ENCODE peak calls at places on chromosomes 6 and 20, in ten cellular contexts. Z, N, J, Y, Q, K, I, R, H and P are unnamed samples.

GRCh38 chr20:57291003-57291402 is 24.6 kb upstream of the BMP7 start:
- DNase-seq in Z (no peak), Y (no peak), I (no peak), H (no peak), N (no peak), K (no peak), R (no peak), Q (no peak), J (no peak), P (no peak)

GRCh38 chr6:115721564-115721963 is 339.1 kb downstream of the FRK start:
- DNase-seq in R (no peak), Q (no peak), J (no peak), Z (no peak), N (no peak), K (no peak), I (no peak), H (no peak), Y (no peak), P (no peak)

GRCh38 chr6:142013875-142014495 is 118.7 kb upstream of the GJE1 start:
- DNase-seq in H (no peak), Q (no peak), K (no peak), R (no peak), N (no peak), Y (no peak), Z (no peak), I (no peak), J (no peak), P (no peak)

GRCh38 chr6:163485388-163485851 is 70.9 kb downstream of the QKI start:
- DNase-seq in Y (no peak), K (no peak), N (no peak), H (no peak), Z (no peak), J (no peak), R (peak), I (no peak), Q (no peak), P (no peak)

GRCh38 chr6:105107207-105107606 is 72.6 kb downstream of the POPDC3 start:
- DNase-seq in I (no peak), J (no peak), N (no peak), R (no peak), Q (no peak), Y (no peak), Z (no peak), H (no peak), K (no peak), P (no peak)

GRCh38 chr6:100999034-100999597 is 118.0 kb upstream of the ASCC3 start:
- DNase-seq in I (no peak), H (no peak), Q (no peak), K (no peak), R (no peak), N (no peak), Z (no peak), Y (no peak), J (no peak), P (no peak)

GRCh38 chr6:24131751-24132150 is 5.7 kb downstream of the NRSN1 start:
- DNase-seq in R (no peak), K (no peak), Y (no peak), Z (no peak), J (no peak), I (no peak), H (no peak), N (no peak), Q (no peak), P (no peak)

GRCh38 chr6:14612016-14612415 is 494.4 kb downstream of the CD83 start:
- DNase-seq in R (no peak), J (no peak), N (no peak), Q (no peak), K (peak), I (no peak), Y (no peak), Z (no peak), H (no peak), P (no peak)

GRCh38 chr20:3995067-3995748 is 20.1 kb downstream of the RNF24 start:
- DNase-seq in Y (no peak), I (no peak), Z (no peak), J (no peak), Q (no peak), K (peak), H (no peak), R (no peak), N (no peak), P (no peak)

GRCh38 chr20:58512808-58513552 is 2.2 kb downstream of the APCDD1L start:
- DNase-seq in Q (no peak), I (no peak), J (no peak), R (no peak), H (no peak), N (no peak), Y (no peak), Z (no peak), K (no peak), P (no peak)

GRCh38 chr20:57622201-57622570 is 2.0 kb upstream of the ZBP1 start:
- DNase-seq in K (no peak), Y (no peak), Z (no peak), J (no peak), R (no peak), I (no peak), H (no peak), N (no peak), Q (no peak), P (no peak)

GRCh38 chr6:74731204-74731603 is 474.6 kb downstream of the COL12A1 start:
- DNase-seq in K (no peak), R (no peak), H (no peak), J (peak), Z (no peak), I (no peak), Y (no peak), Q (no peak), N (no peak), P (no peak)

GRCh38 chr6:110618591-110619267 is 142.3 kb upstream of the SLC22A16 start:
- DNase-seq in J (no peak), Y (no peak), N (no peak), R (no peak), I (no peak), K (peak), H (no peak), Q (no peak), Z (no peak), P (no peak)

GRCh38 chr6:167510648-167511047 is 185.8 kb downstream of the TTLL2 start:
- DNase-seq in Q (no peak), J (no peak), Z (no peak), I (no peak), H (no peak), Y (no peak), N (no peak), K (no peak), R (no peak), P (no peak)

GRCh38 chr6:33297956-33298772 is 578 bp downstream of the RGL2 start:
- DNase-seq in Y (peak), I (peak), K (no peak), N (peak), Q (peak), J (no peak), H (peak), R (peak), Z (peak), P (no peak)

GRCh38 chr6:70847685-70848084 is 109.2 kb downstream of the B3GAT2 start:
- DNase-seq in Y (no peak), I (no peak), K (no peak), Z (no peak), R (no peak), N (no peak), H (no peak), J (no peak), Q (no peak), P (no peak)

GRCh38 chr6:122476131-122476530 is 4.5 kb upstream of the SERINC1 start:
- DNase-seq in Z (no peak), Y (no peak), R (peak), N (no peak), I (no peak), Q (no peak), K (peak), J (no peak), H (no peak), P (no peak)

GRCh38 chr20:38889792-38890496 is 36.3 kb upstream of the FAM83D start:
- DNase-seq in H (no peak), R (peak), K (no peak), Z (no peak), J (no peak), Y (no peak), I (no peak), Q (peak), N (no peak), P (no peak)

GRCh38 chr6:7107578-7108195 is at the start of gene RREB1:
- DNase-seq in R (peak), H (peak), J (no peak), Z (peak), K (peak), Q (peak), Y (peak), I (peak), N (peak), P (no peak)

GRCh38 chr20:46172961-46173536 is 54.9 kb downstream of the CD40 start:
- DNase-seq in J (no peak), Q (no peak), N (no peak), H (no peak), Y (no peak), K (no peak), Z (no peak), R (no peak), I (no peak), P (no peak)

GRCh38 chr6:28251648-28252506 is at the start of gene ZKSCAN4:
- DNase-seq in H (peak), N (peak), R (peak), Y (peak), J (peak), Z (peak), Q (peak), K (peak), I (peak), P (peak)

GRCh38 chr6:78436335-78436734 is 431.0 kb upstream of the IRAK1BP1 start:
- DNase-seq in N (no peak), Z (no peak), R (no peak), H (no peak), I (no peak), Q (peak), J (no peak), Y (no peak), K (peak), P (no peak)

GRCh38 chr6:26196846-26197683 is 109.8 kb downstream of the HFE start:
- DNase-seq in Y (peak), R (peak), N (peak), H (peak), I (peak), Z (peak), K (peak), Q (peak), J (peak), P (peak)

GRCh38 chr6:35495258-35496035 is 1.4 kb downstream of the TEAD3 start:
- DNase-seq in K (no peak), Z (peak), N (no peak), R (no peak), H (no peak), Q (no peak), J (no peak), Y (no peak), I (no peak), P (no peak)

GRCh38 chr6:114471450-114471849 is 128.6 kb upstream of the HS3ST5 start:
- DNase-seq in I (no peak), N (no peak), Y (no peak), K (no peak), H (no peak), Z (no peak), J (no peak), Q (no peak), R (no peak), P (no peak)

GRCh38 chr6:138372711-138373463 is 4.8 kb upstream of the SMIM28 start:
- DNase-seq in I (no peak), N (no peak), K (peak), Y (no peak), H (no peak), Q (no peak), Z (no peak), J (no peak), R (no peak), P (no peak)

GRCh38 chr6:108653864-108654402 is 93.2 kb downstream of the FOXO3 start:
- DNase-seq in Y (peak), Q (no peak), I (no peak), Z (peak), R (no peak), K (no peak), N (no peak), H (no peak), J (no peak), P (no peak)

GRCh38 chr6:93242049-93242448 is 177.3 kb downstream of the EPHA7 start:
- DNase-seq in Y (no peak), Q (no peak), H (no peak), J (no peak), N (no peak), Z (no peak), R (no peak), I (no peak), K (no peak), P (no peak)

GRCh38 chr6:12947191-12947795 is 230.7 kb downstream of the PHACTR1 start:
- DNase-seq in I (no peak), Q (no peak), Y (no peak), J (no peak), K (no peak), H (no peak), N (no peak), R (no peak), Z (no peak), P (no peak)